ENCODE peak calls at places on chromosome 3, in four cellular contexts. A, Y, L and X are unnamed samples.

GRCh38 chr3:14434541-14435151 is 32.2 kb downstream of the SLC6A6 start:
- DNase-seq in A (no peak), Y (no peak), L (no peak), X (no peak)

GRCh38 chr3:4983739-4984510 is 4.7 kb downstream of the BHLHE40 start:
- DNase-seq in A (peak), Y (peak), L (no peak), X (peak)

GRCh38 chr3:65439641-65440040 is 599.1 kb downstream of the MAGI1 start:
- DNase-seq in A (no peak), Y (peak), L (peak), X (peak)

GRCh38 chr3:171178714-171179113 is 152.2 kb upstream of the SLC2A2 start:
- DNase-seq in A (no peak), Y (no peak), L (no peak), X (no peak)

GRCh38 chr3:49173116-49173791 is 1.9 kb downstream of the KLHDC8B start:
- DNase-seq in A (no peak), Y (no peak), L (peak), X (peak)

GRCh38 chr3:195100903-195101591 is 169.9 kb downstream of the XXYLT1 start:
- DNase-seq in A (no peak), Y (no peak), L (no peak), X (no peak)

GRCh38 chr3:71652786-71653419 is 69.4 kb upstream of the FOXP1 start:
- DNase-seq in A (no peak), Y (peak), L (no peak), X (peak)

GRCh38 chr3:156577731-156578130 is 22.8 kb upstream of the SSR3 start:
- DNase-seq in A (no peak), Y (peak), L (no peak), X (no peak)

GRCh38 chr3:144045766-144046165 is 74.1 kb downstream of the DIPK2A start:
- DNase-seq in A (no peak), Y (no peak), L (no peak), X (no peak)

GRCh38 chr3:51686512-51687215 is 15.6 kb downstream of the TEX264 start:
- DNase-seq in A (peak), Y (peak), L (no peak), X (no peak)

GRCh38 chr3:193830791-193831191 is 237.8 kb downstream of the OPA1 start:
- DNase-seq in A (no peak), Y (no peak), L (no peak), X (no peak)

GRCh38 chr3:10157015-10157414 is 7.7 kb upstream of the IRAK2 start:
- DNase-seq in A (no peak), Y (no peak), L (no peak), X (no peak)

GRCh38 chr3:99925584-99925983 is 107.9 kb downstream of the CMSS1 start:
- DNase-seq in A (no peak), Y (peak), L (no peak), X (no peak)

GRCh38 chr3:14479591-14479990 is 60.6 kb downstream of the GRIP2 start:
- DNase-seq in A (no peak), Y (no peak), L (no peak), X (no peak)

GRCh38 chr3:125110876-125111480 is 55.2 kb upstream of the HEG1 start:
- DNase-seq in A (no peak), Y (no peak), L (no peak), X (no peak)

GRCh38 chr3:152175576-152175883 is 93.2 kb upstream of the MBNL1 start:
- DNase-seq in A (no peak), Y (peak), L (no peak), X (no peak)

GRCh38 chr3:171459130-171459941 is 869 bp downstream of the TNIK start:
- DNase-seq in A (peak), Y (peak), L (peak), X (peak)

GRCh38 chr3:8386221-8386620 is 115.4 kb upstream of the LMCD1 start:
- DNase-seq in A (no peak), Y (peak), L (no peak), X (no peak)

GRCh38 chr3:156664285-156665178 is 9.9 kb upstream of the TIPARP start:
- DNase-seq in A (no peak), Y (no peak), L (no peak), X (no peak)

GRCh38 chr3:77190281-77190841 is 150.5 kb downstream of the ROBO2 start:
- DNase-seq in A (no peak), Y (no peak), L (no peak), X (no peak)

GRCh38 chr3:147816770-147817169 is 407.6 kb downstream of the ZIC1 start:
- DNase-seq in A (no peak), Y (peak), L (no peak), X (no peak)

GRCh38 chr3:149471991-149472390 is 2.5 kb upstream of the TM4SF4 start:
- DNase-seq in A (no peak), Y (no peak), L (no peak), X (no peak)

GRCh38 chr3:197558000-197558399 is 2.2 kb upstream of the BDH1 start:
- DNase-seq in A (no peak), Y (no peak), L (no peak), X (no peak)

GRCh38 chr3:52217409-52217805 is 8.0 kb downstream of the TLR9 start:
- DNase-seq in A (no peak), Y (no peak), L (no peak), X (no peak)

GRCh38 chr3:127706785-127707351 is 34.1 kb downstream of the ABTB1 start:
- DNase-seq in A (no peak), Y (no peak), L (no peak), X (no peak)

GRCh38 chr3:34571714-34572113 is 773.3 kb downstream of the PDCD6IP start:
- DNase-seq in A (no peak), Y (no peak), L (no peak), X (no peak)

GRCh38 chr3:8575364-8576104 is 69.1 kb downstream of the SSUH2 start:
- DNase-seq in A (no peak), Y (no peak), L (no peak), X (no peak)

GRCh38 chr3:31704651-31705179 is 172.0 kb downstream of the STT3B start:
- DNase-seq in A (no peak), Y (peak), L (no peak), X (no peak)

GRCh38 chr3:28286595-28286994 is 45.2 kb downstream of the CMC1 start:
- DNase-seq in A (no peak), Y (peak), L (no peak), X (no peak)